ENCODE peak calls at places on chromosomes 12 and 14, in nine cellular contexts. Y is stomach, U is H1, G is GM23338, W is transverse colon, M is suprapubic skin, L is upper lobe of left lung, H is HepG2, J is SK-N-SH. F is an unnamed sample.

GRCh38 chr12:130948136-130948535 is 5.6 kb upstream of the ADGRD1 start:
- DNase-seq in Y (no peak), U (no peak), G (peak), W (no peak), M (no peak), L (no peak), H (no peak), J (no peak), F (no peak)

GRCh38 chr14:88503754-88504406 is 50.9 kb downstream of the PTPN21 start:
- DNase-seq in Y (no peak), U (no peak), G (no peak), W (no peak), M (no peak), L (no peak), H (no peak), J (no peak), F (no peak)

GRCh38 chr12:71299541-71300376 is 139.8 kb upstream of the LGR5 start:
- DNase-seq in Y (no peak), U (no peak), G (no peak), W (no peak), M (no peak), L (no peak), H (no peak), J (no peak), F (no peak)

GRCh38 chr12:47551426-47551851 is 154.4 kb downstream of the RPAP3 start:
- DNase-seq in Y (no peak), U (no peak), G (no peak), W (no peak), M (no peak), L (no peak), H (no peak), J (no peak), F (no peak)

GRCh38 chr12:65968889-65969509 is 144.7 kb downstream of the HMGA2 start:
- DNase-seq in Y (no peak), U (no peak), G (no peak), W (no peak), M (no peak), L (no peak), H (no peak), J (no peak), F (no peak)

GRCh38 chr14:39034481-39035296 is 68.3 kb downstream of the SEC23A start:
- DNase-seq in Y (no peak), U (no peak), G (peak), W (no peak), M (no peak), L (no peak), H (peak), J (peak), F (no peak)

GRCh38 chr14:34147461-34147860 is 196.6 kb upstream of the EGLN3 start:
- DNase-seq in Y (no peak), U (no peak), G (no peak), W (no peak), M (no peak), L (no peak), H (no peak), J (no peak), F (no peak)

GRCh38 chr12:40692617-40693502 is 621 bp downstream of the CNTN1 start:
- DNase-seq in Y (no peak), U (peak), G (peak), W (no peak), M (peak), L (peak), H (no peak), J (peak), F (peak)

GRCh38 chr12:132521200-132521580 is 31.2 kb downstream of the FBRSL1 start:
- DNase-seq in Y (no peak), U (no peak), G (no peak), W (no peak), M (no peak), L (peak), H (no peak), J (no peak), F (no peak)

GRCh38 chr12:132518354-132518992 is 28.5 kb downstream of the FBRSL1 start:
- DNase-seq in Y (no peak), U (no peak), G (no peak), W (no peak), M (no peak), L (no peak), H (no peak), J (no peak), F (no peak)

GRCh38 chr12:132521726-132522292 is 31.9 kb downstream of the FBRSL1 start:
- DNase-seq in Y (no peak), U (no peak), G (no peak), W (no peak), M (no peak), L (peak), H (no peak), J (no peak), F (no peak)

GRCh38 chr12:132522586-132523380 is 32.8 kb downstream of the FBRSL1 start:
- DNase-seq in Y (no peak), U (no peak), G (no peak), W (no peak), M (no peak), L (peak), H (no peak), J (no peak), F (no peak)

DNA sequence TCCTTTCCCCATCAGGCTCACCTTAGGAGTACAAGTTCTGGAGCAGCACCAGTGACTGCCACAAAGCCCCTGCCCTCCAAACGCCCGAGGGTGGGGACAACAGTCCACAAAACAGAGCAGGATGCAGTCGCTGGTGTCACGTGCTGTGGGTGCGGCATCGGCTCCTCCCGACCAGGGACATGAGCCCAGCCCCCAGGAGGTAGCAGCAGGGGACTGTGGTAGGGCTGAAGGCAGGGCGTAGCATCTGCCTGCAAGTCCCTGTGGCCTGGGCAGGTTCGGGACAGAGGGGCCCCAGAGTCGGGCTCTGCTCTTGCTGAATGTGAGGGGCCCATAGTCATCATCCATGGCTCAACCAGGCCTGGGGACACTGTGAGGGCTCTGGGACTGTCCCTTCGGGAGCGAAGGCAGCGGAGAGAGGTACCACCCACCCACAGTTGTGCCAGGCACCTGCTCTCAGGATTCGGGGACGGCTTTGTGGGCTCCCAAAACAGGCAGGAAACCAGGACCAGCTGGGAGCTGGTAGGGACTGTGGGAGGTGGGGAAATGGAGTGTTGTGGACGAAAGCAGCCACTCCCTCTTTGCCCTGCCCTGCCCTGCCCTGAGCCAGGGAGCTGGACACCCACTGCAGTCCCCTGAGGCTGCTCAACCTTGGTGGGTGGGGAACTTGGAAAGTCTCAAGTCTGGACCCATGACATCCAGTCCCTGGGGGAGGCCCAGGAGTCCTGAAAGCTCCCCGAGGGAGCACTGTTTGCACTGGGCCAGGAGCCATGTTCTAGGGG is 30.7 kb downstream of the FBRSL1 start:
- DNase-seq in Y (no peak), U (no peak), G (no peak), W (peak), M (no peak), L (peak), H (no peak), J (no peak), F (no peak)
- TF ChIP-seq POLR2AphosphoS5 in Y (no peak), U (no peak), G (no peak), W (no peak), M (no peak), L (no peak), H (no peak), J (no peak), F (no peak)

DNA sequence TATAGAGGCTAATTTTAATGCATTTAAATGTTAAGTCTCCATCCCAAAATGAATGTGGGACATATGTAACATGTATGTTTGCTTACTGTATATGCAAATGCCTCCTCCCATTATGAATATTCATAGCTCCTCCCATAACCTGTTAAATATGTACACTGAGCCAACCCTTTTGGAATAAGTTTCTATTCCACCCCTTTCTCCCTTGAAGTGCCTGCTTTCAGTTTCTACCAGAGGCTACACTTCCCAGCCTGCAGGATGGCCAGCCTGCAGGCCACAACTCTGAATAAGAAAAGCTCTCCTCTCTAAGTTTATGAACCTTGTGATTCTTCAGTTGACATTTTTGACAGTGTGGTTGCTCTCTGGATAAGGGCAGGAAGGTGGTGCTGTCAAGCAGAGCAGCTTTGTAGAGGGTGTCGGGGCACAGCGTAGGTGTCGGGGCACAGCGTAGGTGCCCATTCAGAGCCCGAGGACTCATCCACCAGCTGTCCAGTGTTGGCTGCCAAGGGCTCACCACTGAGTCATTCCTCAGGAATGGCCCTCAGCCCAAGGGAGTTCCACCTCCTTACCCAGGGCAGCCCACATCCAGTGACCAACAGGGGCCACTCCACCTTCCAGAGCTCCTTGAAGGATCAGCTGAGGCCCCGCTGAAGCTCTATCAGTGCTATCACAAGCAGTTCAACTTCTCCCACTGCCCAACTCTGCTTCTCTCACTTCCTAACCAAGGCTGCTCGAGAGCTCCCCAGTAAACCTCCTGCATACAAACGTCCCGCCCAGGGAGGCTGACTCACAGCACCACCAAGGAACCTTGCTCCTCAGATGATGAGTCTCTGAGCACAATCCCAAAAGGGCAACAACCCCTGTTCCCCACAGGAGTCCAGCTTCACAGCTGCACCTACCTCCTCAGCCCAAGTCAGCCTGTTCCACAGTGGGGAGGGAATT is 31.4 kb downstream of the VWF start:
- DNase-seq in Y (peak), U (no peak), G (no peak), W (peak), M (peak), L (no peak), H (no peak), J (no peak), F (peak)
- H3K27ac ChIP-seq in Y (peak), U (no peak), G (no peak), W (peak), M (peak), L (peak), H (no peak), J (peak), F (peak)

DNA sequence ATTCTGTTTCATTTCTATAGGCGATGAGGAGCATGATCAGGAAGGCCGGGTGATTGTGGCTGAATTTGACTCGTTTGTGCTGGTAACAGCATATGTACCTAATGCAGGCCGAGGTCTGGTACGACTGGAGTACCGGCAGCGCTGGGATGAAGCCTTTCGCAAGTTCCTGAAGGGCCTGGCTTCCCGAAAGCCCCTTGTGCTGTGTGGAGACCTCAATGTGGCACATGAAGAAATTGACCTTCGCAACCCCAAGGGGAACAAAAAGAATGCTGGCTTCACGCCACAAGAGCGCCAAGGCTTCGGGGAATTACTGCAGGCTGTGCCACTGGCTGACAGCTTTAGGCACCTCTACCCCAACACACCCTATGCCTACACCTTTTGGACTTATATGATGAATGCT is 1.9 kb downstream of the APEX1 start:
- DNase-seq in Y (no peak), U (no peak), G (no peak), W (no peak), M (no peak), L (no peak), H (no peak), J (no peak), F (no peak)
- TF ChIP-seq POLR2AphosphoS5 in Y (no peak), U (peak), G (no peak), W (no peak), M (no peak), L (no peak), H (no peak), J (no peak), F (no peak)

GRCh38 chr12:113244015-113244983 is 23.0 kb downstream of the TPCN1 start:
- DNase-seq in Y (peak), U (no peak), G (no peak), W (peak), M (no peak), L (no peak), H (no peak), J (peak), F (peak)
- H3K27ac ChIP-seq in Y (peak), U (peak), G (peak), W (peak), M (peak), L (peak), H (no peak), J (no peak), F (peak)

DNA sequence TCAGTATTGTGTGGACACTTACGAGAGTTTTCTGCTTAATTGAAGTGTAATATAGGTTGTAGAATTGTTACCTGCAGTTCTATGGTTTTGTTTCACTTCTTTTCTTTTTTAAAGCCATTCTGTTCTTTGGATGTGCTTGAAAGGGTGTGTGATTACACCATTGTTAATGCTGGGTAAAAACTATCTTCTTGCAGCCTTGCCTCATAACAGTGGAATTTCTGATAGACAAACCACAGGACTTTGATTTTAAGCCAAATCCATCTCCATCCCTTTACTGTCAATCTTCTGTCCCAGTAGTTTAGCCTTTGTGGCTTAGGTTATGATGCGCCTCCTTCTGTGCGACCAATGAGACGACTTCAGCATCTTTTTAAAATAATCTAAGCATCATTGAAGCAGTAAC is 182.3 kb downstream of the PELI2 start:
- DNase-seq in Y (no peak), U (no peak), G (no peak), W (no peak), M (no peak), L (no peak), H (no peak), J (no peak), F (no peak)
- TF ChIP-seq POLR2AphosphoS5 in Y (no peak), U (no peak), G (no peak), W (no peak), M (no peak), L (no peak), H (no peak), J (no peak), F (no peak)